ENCODE peak calls at places on chromosomes 12 and 14, in five cellular contexts. W is brain microvascular endothelial cell, X is choroid plexus epithelial cell, O is heart right ventricle, J is astrocyte of the cerebellum. P is an unnamed sample.

GRCh38 chr12:95200128-95200973 is 16.9 kb downstream of the FGD6 start:
- DNase-seq in X (peak; percentile 67), W (no peak), J (no peak), O (no peak), P (no peak)

GRCh38 chr12:115166698-115167315 is 482.8 kb upstream of the TBX3 start:
- DNase-seq in J (no peak), O (no peak), W (peak; percentile 22), X (peak; percentile 70), P (no peak)

GRCh38 chr14:98906123-98906995 is 365.6 kb downstream of the BCL11B start:
- DNase-seq in O (no peak), X (no peak), J (peak; percentile 19), W (no peak), P (no peak)

GRCh38 chr12:125218952-125219351 is 153.7 kb downstream of the AACS start:
- DNase-seq in X (no peak), J (no peak), W (no peak), O (no peak), P (no peak)

GRCh38 chr12:86523844-86524243 is 267.7 kb upstream of the MGAT4C start:
- DNase-seq in O (no peak), W (no peak), X (no peak), J (no peak), P (no peak)

GRCh38 chr14:105060751-105061427 is 4.3 kb downstream of the GPR132 start:
- DNase-seq in J (no peak), W (no peak), X (no peak), O (peak; percentile 17), P (peak; percentile 55)

GRCh38 chr14:45698462-45699134 is 445.6 kb upstream of the MIS18BP1 start:
- DNase-seq in O (peak; percentile 14), X (peak; percentile 24), J (no peak), W (no peak), P (no peak)

GRCh38 chr12:104620761-104621531 is 164.2 kb downstream of the CHST11 start:
- DNase-seq in J (no peak), W (peak; percentile 18), O (no peak), X (no peak), P (no peak)

GRCh38 chr12:18296201-18296908 is 35.0 kb downstream of the PIK3C2G start:
- DNase-seq in W (no peak), O (no peak), X (peak; percentile 17), J (no peak), P (no peak)

GRCh38 chr12:67506739-67507138 is 141.8 kb upstream of the DYRK2 start:
- DNase-seq in W (no peak), J (no peak), O (no peak), X (no peak), P (no peak)

GRCh38 chr12:8734873-8735381 is 37.1 kb downstream of the RIMKLB start:
- DNase-seq in O (no peak), W (no peak), J (no peak), X (peak; percentile 39), P (no peak)

DNA sequence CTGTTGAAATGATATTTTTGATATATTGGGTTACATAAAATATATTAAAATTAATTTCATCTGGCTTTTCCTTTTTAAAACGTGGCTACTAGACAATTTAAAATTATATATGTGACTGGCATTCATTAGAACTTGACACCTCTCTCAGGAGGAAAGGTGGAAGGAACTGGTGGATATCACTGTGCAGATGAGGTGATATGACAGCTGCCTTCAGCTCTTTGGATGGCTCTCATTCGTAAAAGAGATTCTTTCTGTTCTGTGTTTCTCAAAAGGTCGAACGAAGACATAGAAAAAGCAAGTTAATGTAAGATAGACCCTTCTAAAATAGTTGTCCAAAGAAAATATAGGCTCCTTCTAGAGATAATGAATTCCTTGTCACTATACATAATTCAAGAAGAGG is 36.6 kb downstream of the CRADD start:
- DNase-seq in J (no peak), O (no peak), X (no peak), W (no peak), P (no peak)
- H3K4me3 ChIP-seq in J (no peak overlapping the region), O (no peak overlapping the region), X (no peak overlapping the region), W (no peak overlapping the region), P (no peak overlapping the region)

GRCh38 chr14:20435454-20436362 is at the start of gene KLHL33:
- DNase-seq in J (no peak), O (no peak), X (peak; percentile 17), W (no peak), P (no peak)
- H3K4me3 ChIP-seq in J (peak within 1 kb of the TSS; percentile 5), O (peak within 1 kb of the TSS; percentile 61), X (peak within 1 kb of the TSS; percentile 50), W (peak within 1 kb of the TSS; percentile 39), P (peak within 1 kb of the TSS; percentile 63)

GRCh38 chr14:76490735-76491134 is 114.8 kb downstream of the ESRRB start:
- DNase-seq in J (no peak), W (no peak), X (no peak), O (no peak), P (no peak)

GRCh38 chr14:76491172-76491930 is 115.4 kb downstream of the ESRRB start:
- DNase-seq in X (no peak), W (no peak), J (no peak), O (no peak), P (no peak)

GRCh38 chr14:76486251-76486743 is 110.4 kb downstream of the ESRRB start:
- DNase-seq in W (no peak), X (no peak), J (no peak), O (no peak), P (no peak)

GRCh38 chr14:76489667-76490066 is 113.7 kb downstream of the ESRRB start:
- DNase-seq in J (no peak), X (no peak), O (no peak), W (no peak), P (no peak)

DNA sequence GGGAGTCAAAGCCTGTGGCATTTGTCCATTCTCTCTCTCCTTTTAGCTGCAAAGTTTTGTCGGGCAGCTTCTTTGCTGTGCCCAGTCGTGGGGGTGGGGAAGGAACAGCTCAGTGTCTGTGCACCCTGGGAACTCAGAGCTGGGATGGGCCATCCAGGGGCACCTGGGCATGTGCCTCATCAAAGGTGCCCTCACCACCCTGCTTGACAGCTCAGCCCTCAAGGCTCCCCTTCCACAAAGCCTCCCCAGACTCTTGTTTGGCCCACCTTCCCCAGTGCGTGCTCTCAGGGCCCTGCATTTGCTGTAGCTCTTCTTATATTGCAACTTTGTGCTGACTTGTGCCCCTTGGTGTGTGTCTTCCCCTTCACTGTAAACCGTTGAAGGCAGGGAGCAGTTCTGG is 112.6 kb downstream of the ESRRB start:
- DNase-seq in J (no peak), O (no peak), X (no peak), W (no peak), P (no peak)
- H3K4me3 ChIP-seq in J (no peak overlapping the region), O (no peak overlapping the region), X (no peak overlapping the region), W (no peak overlapping the region), P (no peak overlapping the region)

GRCh38 chr14:61003571-61003970 is 22.5 kb downstream of the SLC38A6 start:
- DNase-seq in O (no peak), W (no peak), J (no peak), X (peak; percentile 65), P (no peak)
- H3K4me3 ChIP-seq in O (no peak overlapping the region), W (no peak overlapping the region), J (no peak overlapping the region), X (no peak overlapping the region), P (no peak overlapping the region)

GRCh38 chr12:89250648-89251047 is 101.7 kb downstream of the DUSP6 start:
- DNase-seq in O (no peak), X (no peak), J (no peak), W (no peak), P (no peak)

GRCh38 chr12:89247541-89247942 is 104.8 kb downstream of the DUSP6 start:
- DNase-seq in J (no peak), W (no peak), O (no peak), X (no peak), P (no peak)

GRCh38 chr12:89250213-89250612 is 102.1 kb downstream of the DUSP6 start:
- DNase-seq in O (no peak), J (no peak), W (no peak), X (no peak), P (no peak)

GRCh38 chr12:89245090-89245489 is 107.2 kb downstream of the DUSP6 start:
- DNase-seq in W (no peak), X (peak; percentile 60), J (no peak), O (no peak), P (no peak)

GRCh38 chr12:89247962-89248361 is 104.3 kb downstream of the DUSP6 start:
- DNase-seq in O (no peak), J (no peak), X (no peak), W (no peak), P (no peak)
- H3K4me3 ChIP-seq in O (no peak overlapping the region), J (no peak overlapping the region), X (no peak overlapping the region), W (no peak overlapping the region), P (no peak overlapping the region)

P was measured in left ventricle myocardium inferior.